ENCODE peak calls at places on chromosomes 12 and 14, in eight cellular contexts. One of them, this sample, is unnamed.

GRCh38 chr12:3204716-3205617 is 127.8 kb downstream of the TSPAN9 start:
- DNase-seq in effector CD4-positive, alpha-beta T cell: no peak
- DNase-seq in AG08396: no peak
- DNase-seq in activated CD8-positive, alpha-beta memory T cell treated with anti-CD3 and anti-CD28 coated beads, Interleukin-2, amount 50 U/mL, for 4 hours: no peak
- DNase-seq in right cardiac atrium: peak; percentile 68
- DNase-seq in neuronal stem cell: no peak
- DNase-seq in transverse colon: no peak
- DNase-seq in left lung: no peak
- DNase-seq in this sample: no peak

GRCh38 chr14:23877538-23878180 is 75.9 kb upstream of the DHRS4 start:
- DNase-seq in effector CD4-positive, alpha-beta T cell: no peak
- DNase-seq in AG08396: no peak
- DNase-seq in activated CD8-positive, alpha-beta memory T cell treated with anti-CD3 and anti-CD28 coated beads, Interleukin-2, amount 50 U/mL, for 4 hours: no peak
- DNase-seq in right cardiac atrium: no peak
- DNase-seq in neuronal stem cell: no peak
- DNase-seq in transverse colon: no peak
- DNase-seq in left lung: no peak
- DNase-seq in this sample: no peak

GRCh38 chr14:94047581-94047980 is 21.4 kb downstream of the OTUB2 start:
- DNase-seq in effector CD4-positive, alpha-beta T cell: no peak
- DNase-seq in AG08396: no peak
- DNase-seq in activated CD8-positive, alpha-beta memory T cell treated with anti-CD3 and anti-CD28 coated beads, Interleukin-2, amount 50 U/mL, for 4 hours: no peak
- DNase-seq in right cardiac atrium: no peak
- DNase-seq in neuronal stem cell: no peak
- DNase-seq in transverse colon: no peak
- DNase-seq in left lung: no peak
- DNase-seq in this sample: no peak

GRCh38 chr12:23670684-23671083 is 278.8 kb downstream of the SOX5 start:
- DNase-seq in effector CD4-positive, alpha-beta T cell: no peak
- DNase-seq in AG08396: no peak
- DNase-seq in activated CD8-positive, alpha-beta memory T cell treated with anti-CD3 and anti-CD28 coated beads, Interleukin-2, amount 50 U/mL, for 4 hours: no peak
- DNase-seq in right cardiac atrium: no peak
- DNase-seq in neuronal stem cell: no peak
- DNase-seq in transverse colon: no peak
- DNase-seq in left lung: no peak
- DNase-seq in this sample: no peak

GRCh38 chr14:52032196-52032865 is 36.5 kb downstream of the NID2 start:
- DNase-seq in effector CD4-positive, alpha-beta T cell: no peak
- DNase-seq in AG08396: no peak
- DNase-seq in activated CD8-positive, alpha-beta memory T cell treated with anti-CD3 and anti-CD28 coated beads, Interleukin-2, amount 50 U/mL, for 4 hours: no peak
- DNase-seq in right cardiac atrium: no peak
- DNase-seq in neuronal stem cell: no peak
- DNase-seq in transverse colon: no peak
- DNase-seq in left lung: no peak
- DNase-seq in this sample: no peak

GRCh38 chr12:27142102-27142721 is 59.8 kb upstream of the C12orf71 start:
- DNase-seq in effector CD4-positive, alpha-beta T cell: peak; percentile 7
- DNase-seq in AG08396: peak; percentile 74
- DNase-seq in activated CD8-positive, alpha-beta memory T cell treated with anti-CD3 and anti-CD28 coated beads, Interleukin-2, amount 50 U/mL, for 4 hours: peak; percentile 35
- DNase-seq in right cardiac atrium: no peak
- DNase-seq in neuronal stem cell: peak; percentile 71
- DNase-seq in transverse colon: peak; percentile 57
- DNase-seq in left lung: peak; percentile 59
- DNase-seq in this sample: peak; percentile 74

GRCh38 chr14:67317822-67318221 is 41.8 kb downstream of the ATP6V1D start:
- DNase-seq in effector CD4-positive, alpha-beta T cell: no peak
- DNase-seq in AG08396: no peak
- DNase-seq in activated CD8-positive, alpha-beta memory T cell treated with anti-CD3 and anti-CD28 coated beads, Interleukin-2, amount 50 U/mL, for 4 hours: no peak
- DNase-seq in right cardiac atrium: no peak
- DNase-seq in neuronal stem cell: no peak
- DNase-seq in transverse colon: no peak
- DNase-seq in left lung: no peak
- DNase-seq in this sample: no peak

GRCh38 chr12:58140395-58140794 is 199.0 kb downstream of the ATP23 start:
- DNase-seq in effector CD4-positive, alpha-beta T cell: no peak
- DNase-seq in AG08396: no peak
- DNase-seq in activated CD8-positive, alpha-beta memory T cell treated with anti-CD3 and anti-CD28 coated beads, Interleukin-2, amount 50 U/mL, for 4 hours: no peak
- DNase-seq in right cardiac atrium: no peak
- DNase-seq in neuronal stem cell: no peak
- DNase-seq in transverse colon: no peak
- DNase-seq in left lung: no peak
- DNase-seq in this sample: no peak

GRCh38 chr14:102593841-102594170 is 1.4 kb downstream of the RCOR1 start:
- DNase-seq in effector CD4-positive, alpha-beta T cell: no peak
- DNase-seq in AG08396: no peak
- DNase-seq in activated CD8-positive, alpha-beta memory T cell treated with anti-CD3 and anti-CD28 coated beads, Interleukin-2, amount 50 U/mL, for 4 hours: no peak
- DNase-seq in right cardiac atrium: no peak
- DNase-seq in neuronal stem cell: no peak
- DNase-seq in transverse colon: no peak
- DNase-seq in left lung: no peak
- DNase-seq in this sample: no peak

GRCh38 chr12:94718114-94718513 is 67.8 kb upstream of the TMCC3 start:
- DNase-seq in effector CD4-positive, alpha-beta T cell: no peak
- DNase-seq in AG08396: no peak
- DNase-seq in activated CD8-positive, alpha-beta memory T cell treated with anti-CD3 and anti-CD28 coated beads, Interleukin-2, amount 50 U/mL, for 4 hours: no peak
- DNase-seq in right cardiac atrium: no peak
- DNase-seq in neuronal stem cell: no peak
- DNase-seq in transverse colon: no peak
- DNase-seq in left lung: no peak
- DNase-seq in this sample: no peak

GRCh38 chr12:10501031-10501430 is 4.7 kb upstream of the EIF2S3B start:
- DNase-seq in effector CD4-positive, alpha-beta T cell: no peak
- DNase-seq in AG08396: no peak
- DNase-seq in activated CD8-positive, alpha-beta memory T cell treated with anti-CD3 and anti-CD28 coated beads, Interleukin-2, amount 50 U/mL, for 4 hours: no peak
- DNase-seq in right cardiac atrium: no peak
- DNase-seq in neuronal stem cell: no peak
- DNase-seq in transverse colon: no peak
- DNase-seq in left lung: no peak
- DNase-seq in this sample: no peak

GRCh38 chr12:126389215-126389841 is 1324.1 kb downstream of the AACS start:
- DNase-seq in effector CD4-positive, alpha-beta T cell: no peak
- DNase-seq in AG08396: no peak
- DNase-seq in activated CD8-positive, alpha-beta memory T cell treated with anti-CD3 and anti-CD28 coated beads, Interleukin-2, amount 50 U/mL, for 4 hours: no peak
- DNase-seq in right cardiac atrium: no peak
- DNase-seq in neuronal stem cell: no peak
- DNase-seq in transverse colon: peak; percentile 8
- DNase-seq in left lung: no peak
- DNase-seq in this sample: peak; percentile 21

GRCh38 chr12:120847392-120848157 is 56.6 kb downstream of the SPPL3 start:
- DNase-seq in effector CD4-positive, alpha-beta T cell: no peak
- DNase-seq in AG08396: no peak
- DNase-seq in activated CD8-positive, alpha-beta memory T cell treated with anti-CD3 and anti-CD28 coated beads, Interleukin-2, amount 50 U/mL, for 4 hours: no peak
- DNase-seq in right cardiac atrium: no peak
- DNase-seq in neuronal stem cell: no peak
- DNase-seq in transverse colon: peak; percentile 18
- DNase-seq in left lung: no peak
- DNase-seq in this sample: no peak

GRCh38 chr14:91059576-91060471 is 617 bp downstream of the RPS6KA5 start:
- DNase-seq in effector CD4-positive, alpha-beta T cell: peak; percentile 60
- DNase-seq in AG08396: peak; percentile 72
- DNase-seq in activated CD8-positive, alpha-beta memory T cell treated with anti-CD3 and anti-CD28 coated beads, Interleukin-2, amount 50 U/mL, for 4 hours: peak; percentile 59
- DNase-seq in right cardiac atrium: peak; percentile 88
- DNase-seq in neuronal stem cell: peak; percentile 39
- DNase-seq in transverse colon: peak; percentile 63
- DNase-seq in left lung: peak; percentile 54
- DNase-seq in this sample: peak; percentile 61

GRCh38 chr14:91714805-91715204 is 17.1 kb downstream of the CATSPERB start:
- DNase-seq in effector CD4-positive, alpha-beta T cell: no peak
- DNase-seq in AG08396: no peak
- DNase-seq in activated CD8-positive, alpha-beta memory T cell treated with anti-CD3 and anti-CD28 coated beads, Interleukin-2, amount 50 U/mL, for 4 hours: peak; percentile 21
- DNase-seq in right cardiac atrium: no peak
- DNase-seq in neuronal stem cell: no peak
- DNase-seq in transverse colon: no peak
- DNase-seq in left lung: no peak
- DNase-seq in this sample: no peak

GRCh38 chr14:26917086-26917485 is 319.3 kb upstream of the NOVA1 start:
- DNase-seq in effector CD4-positive, alpha-beta T cell: no peak
- DNase-seq in AG08396: peak; percentile 2
- DNase-seq in activated CD8-positive, alpha-beta memory T cell treated with anti-CD3 and anti-CD28 coated beads, Interleukin-2, amount 50 U/mL, for 4 hours: no peak
- DNase-seq in right cardiac atrium: no peak
- DNase-seq in neuronal stem cell: no peak
- DNase-seq in transverse colon: no peak
- DNase-seq in left lung: no peak
- DNase-seq in this sample: no peak

GRCh38 chr12:40198601-40199000 is 26.2 kb upstream of the LRRK2 start:
- DNase-seq in effector CD4-positive, alpha-beta T cell: no peak
- DNase-seq in AG08396: no peak
- DNase-seq in activated CD8-positive, alpha-beta memory T cell treated with anti-CD3 and anti-CD28 coated beads, Interleukin-2, amount 50 U/mL, for 4 hours: no peak
- DNase-seq in right cardiac atrium: no peak
- DNase-seq in neuronal stem cell: no peak
- DNase-seq in transverse colon: no peak
- DNase-seq in left lung: no peak
- DNase-seq in this sample: no peak

GRCh38 chr12:106883421-106883820 is 72.3 kb upstream of the TMEM263 start:
- DNase-seq in effector CD4-positive, alpha-beta T cell: no peak
- DNase-seq in AG08396: peak; percentile 18
- DNase-seq in activated CD8-positive, alpha-beta memory T cell treated with anti-CD3 and anti-CD28 coated beads, Interleukin-2, amount 50 U/mL, for 4 hours: no peak
- DNase-seq in right cardiac atrium: no peak
- DNase-seq in neuronal stem cell: no peak
- DNase-seq in transverse colon: no peak
- DNase-seq in left lung: no peak
- DNase-seq in this sample: no peak

GRCh38 chr12:49934505-49934904 is 16.0 kb upstream of the AQP2 start:
- DNase-seq in effector CD4-positive, alpha-beta T cell: no peak
- DNase-seq in AG08396: no peak
- DNase-seq in activated CD8-positive, alpha-beta memory T cell treated with anti-CD3 and anti-CD28 coated beads, Interleukin-2, amount 50 U/mL, for 4 hours: no peak
- DNase-seq in right cardiac atrium: no peak
- DNase-seq in neuronal stem cell: no peak
- DNase-seq in transverse colon: no peak
- DNase-seq in left lung: no peak
- DNase-seq in this sample: no peak

GRCh38 chr14:91405241-91405721 is 12.3 kb downstream of the CCDC88C start:
- DNase-seq in effector CD4-positive, alpha-beta T cell: peak; percentile 61
- DNase-seq in AG08396: no peak
- DNase-seq in activated CD8-positive, alpha-beta memory T cell treated with anti-CD3 and anti-CD28 coated beads, Interleukin-2, amount 50 U/mL, for 4 hours: peak; percentile 78
- DNase-seq in right cardiac atrium: no peak
- DNase-seq in neuronal stem cell: no peak
- DNase-seq in transverse colon: no peak
- DNase-seq in left lung: no peak
- DNase-seq in this sample: no peak

GRCh38 chr14:69299286-69300035 is 39.5 kb downstream of the GALNT16 start:
- DNase-seq in effector CD4-positive, alpha-beta T cell: no peak
- DNase-seq in AG08396: no peak
- DNase-seq in activated CD8-positive, alpha-beta memory T cell treated with anti-CD3 and anti-CD28 coated beads, Interleukin-2, amount 50 U/mL, for 4 hours: no peak
- DNase-seq in right cardiac atrium: no peak
- DNase-seq in neuronal stem cell: no peak
- DNase-seq in transverse colon: no peak
- DNase-seq in left lung: no peak
- DNase-seq in this sample: no peak

GRCh38 chr14:90109858-90110257 is 48.1 kb downstream of the KCNK13 start:
- DNase-seq in effector CD4-positive, alpha-beta T cell: no peak
- DNase-seq in AG08396: no peak
- DNase-seq in activated CD8-positive, alpha-beta memory T cell treated with anti-CD3 and anti-CD28 coated beads, Interleukin-2, amount 50 U/mL, for 4 hours: no peak
- DNase-seq in right cardiac atrium: no peak
- DNase-seq in neuronal stem cell: no peak
- DNase-seq in transverse colon: no peak
- DNase-seq in left lung: no peak
- DNase-seq in this sample: no peak

GRCh38 chr12:104485651-104486341 is 29.0 kb downstream of the CHST11 start:
- DNase-seq in effector CD4-positive, alpha-beta T cell: peak; percentile 45
- DNase-seq in AG08396: no peak
- DNase-seq in activated CD8-positive, alpha-beta memory T cell treated with anti-CD3 and anti-CD28 coated beads, Interleukin-2, amount 50 U/mL, for 4 hours: peak; percentile 39
- DNase-seq in right cardiac atrium: no peak
- DNase-seq in neuronal stem cell: no peak
- DNase-seq in transverse colon: no peak
- DNase-seq in left lung: no peak
- DNase-seq in this sample: no peak

GRCh38 chr12:23006413-23006812 is 381.4 kb downstream of the ETNK1 start:
- DNase-seq in effector CD4-positive, alpha-beta T cell: no peak
- DNase-seq in AG08396: no peak
- DNase-seq in activated CD8-positive, alpha-beta memory T cell treated with anti-CD3 and anti-CD28 coated beads, Interleukin-2, amount 50 U/mL, for 4 hours: no peak
- DNase-seq in right cardiac atrium: peak; percentile 59
- DNase-seq in neuronal stem cell: no peak
- DNase-seq in transverse colon: no peak
- DNase-seq in left lung: no peak
- DNase-seq in this sample: no peak

GRCh38 chr14:92105845-92106094 is 612 bp downstream of the ATXN3 start:
- DNase-seq in effector CD4-positive, alpha-beta T cell: peak; percentile 8
- DNase-seq in AG08396: peak; percentile 40
- DNase-seq in activated CD8-positive, alpha-beta memory T cell treated with anti-CD3 and anti-CD28 coated beads, Interleukin-2, amount 50 U/mL, for 4 hours: no peak
- DNase-seq in right cardiac atrium: peak; percentile 84
- DNase-seq in neuronal stem cell: peak; percentile 15
- DNase-seq in transverse colon: peak; percentile 44
- DNase-seq in left lung: peak; percentile 60
- DNase-seq in this sample: peak; percentile 64

GRCh38 chr12:97426485-97427116 is 36.0 kb upstream of the RMST start:
- DNase-seq in effector CD4-positive, alpha-beta T cell: no peak
- DNase-seq in AG08396: no peak
- DNase-seq in activated CD8-positive, alpha-beta memory T cell treated with anti-CD3 and anti-CD28 coated beads, Interleukin-2, amount 50 U/mL, for 4 hours: no peak
- DNase-seq in right cardiac atrium: no peak
- DNase-seq in neuronal stem cell: no peak
- DNase-seq in transverse colon: no peak
- DNase-seq in left lung: no peak
- DNase-seq in this sample: no peak

GRCh38 chr12:113322353-113322752 is 12.6 kb downstream of the SLC8B1 start:
- DNase-seq in effector CD4-positive, alpha-beta T cell: no peak
- DNase-seq in AG08396: peak; percentile 78
- DNase-seq in activated CD8-positive, alpha-beta memory T cell treated with anti-CD3 and anti-CD28 coated beads, Interleukin-2, amount 50 U/mL, for 4 hours: no peak
- DNase-seq in right cardiac atrium: no peak
- DNase-seq in neuronal stem cell: no peak
- DNase-seq in transverse colon: no peak
- DNase-seq in left lung: no peak
- DNase-seq in this sample: no peak

GRCh38 chr12:49564241-49565118 is 3.5 kb downstream of the MCRS1 start:
- DNase-seq in effector CD4-positive, alpha-beta T cell: no peak
- DNase-seq in AG08396: no peak
- DNase-seq in activated CD8-positive, alpha-beta memory T cell treated with anti-CD3 and anti-CD28 coated beads, Interleukin-2, amount 50 U/mL, for 4 hours: no peak
- DNase-seq in right cardiac atrium: peak; percentile 27
- DNase-seq in neuronal stem cell: no peak
- DNase-seq in transverse colon: no peak
- DNase-seq in left lung: no peak
- DNase-seq in this sample: no peak

GRCh38 chr12:65593206-65593833 is 231.0 kb upstream of the HMGA2 start:
- DNase-seq in effector CD4-positive, alpha-beta T cell: no peak
- DNase-seq in AG08396: no peak
- DNase-seq in activated CD8-positive, alpha-beta memory T cell treated with anti-CD3 and anti-CD28 coated beads, Interleukin-2, amount 50 U/mL, for 4 hours: no peak
- DNase-seq in right cardiac atrium: no peak
- DNase-seq in neuronal stem cell: no peak
- DNase-seq in transverse colon: no peak
- DNase-seq in left lung: no peak
- DNase-seq in this sample: no peak

GRCh38 chr12:130707571-130707891 is 8.6 kb downstream of the RIMBP2 start:
- DNase-seq in effector CD4-positive, alpha-beta T cell: no peak
- DNase-seq in AG08396: no peak
- DNase-seq in activated CD8-positive, alpha-beta memory T cell treated with anti-CD3 and anti-CD28 coated beads, Interleukin-2, amount 50 U/mL, for 4 hours: no peak
- DNase-seq in right cardiac atrium: no peak
- DNase-seq in neuronal stem cell: no peak
- DNase-seq in transverse colon: no peak
- DNase-seq in left lung: no peak
- DNase-seq in this sample: no peak

GRCh38 chr12:45148619-45149018 is 67.3 kb upstream of the ANO6 start:
- DNase-seq in effector CD4-positive, alpha-beta T cell: no peak
- DNase-seq in AG08396: no peak
- DNase-seq in activated CD8-positive, alpha-beta memory T cell treated with anti-CD3 and anti-CD28 coated beads, Interleukin-2, amount 50 U/mL, for 4 hours: no peak
- DNase-seq in right cardiac atrium: no peak
- DNase-seq in neuronal stem cell: no peak
- DNase-seq in transverse colon: no peak
- DNase-seq in left lung: no peak
- DNase-seq in this sample: no peak